ENCODE peak calls at places on chromosomes 16 and 17, in ten cellular contexts. E is substantia nigra, L is Calu3, D is cerebellar cortex, Y is T-helper 1 cell, I is NCI-H146, T is cardiac muscle cell, N is AG04449, O is SK-MEL-5, R is fibroblast of the aortic adventitia. M is an unnamed sample.

GRCh38 chr17:82909322-82909904 is 69.6 kb upstream of the ZNF750 start:
- DNase-seq in O (no peak), T (no peak), L (no peak), N (no peak), E (no peak), D (no peak), R (no peak), Y (no peak), I (no peak), M (no peak)

GRCh38 chr17:82384730-82385429 is 13.3 kb downstream of the UTS2R start:
- DNase-seq in Y (no peak), E (no peak), T (no peak), O (no peak), R (peak), N (no peak), I (peak), D (peak), L (peak), M (peak)

GRCh38 chr17:36816214-36816613 is 121.1 kb upstream of the LHX1 start:
- DNase-seq in N (no peak), Y (no peak), O (no peak), E (no peak), T (no peak), D (no peak), R (no peak), L (no peak), I (no peak), M (no peak)

GRCh38 chr16:47568355-47568754 is 107.2 kb downstream of the PHKB start:
- DNase-seq in T (no peak), L (no peak), I (no peak), Y (no peak), N (no peak), E (no peak), O (no peak), D (no peak), R (no peak), M (no peak)

GRCh38 chr16:31202402-31203385 is at the start of gene PYCARD:
- DNase-seq in R (no peak), T (peak), E (no peak), Y (peak), O (no peak), I (peak), L (peak), N (no peak), D (peak), M (no peak)

GRCh38 chr16:89062389-89063345 is 31.0 kb upstream of the ACSF3 start:
- DNase-seq in L (no peak), T (no peak), Y (no peak), N (no peak), R (no peak), E (no peak), I (no peak), O (no peak), D (no peak), M (no peak)

GRCh38 chr16:5010576-5011329 is 23.0 kb downstream of the NAGPA start:
- DNase-seq in D (no peak), O (no peak), E (no peak), L (no peak), T (no peak), Y (no peak), R (no peak), I (no peak), N (no peak), M (no peak)

GRCh38 chr16:28301154-28301553 is 8.8 kb downstream of the SBK1 start:
- DNase-seq in R (no peak), L (no peak), Y (no peak), O (no peak), I (no peak), T (no peak), N (no peak), E (no peak), D (no peak), M (no peak)

GRCh38 chr17:5198472-5198871 is 6.8 kb upstream of the ZNF594 start:
- DNase-seq in Y (no peak), R (no peak), D (no peak), O (no peak), E (no peak), L (no peak), N (no peak), T (no peak), I (no peak), M (no peak)

GRCh38 chr17:73365934-73366623 is 54.3 kb upstream of the CDC42EP4 start:
- DNase-seq in L (no peak), E (peak), O (no peak), N (no peak), D (peak), R (no peak), T (no peak), Y (no peak), I (no peak), M (no peak)

GRCh38 chr17:37521821-37522220 is 32.1 kb downstream of the DUSP14 start:
- DNase-seq in D (no peak), E (no peak), I (no peak), O (no peak), N (no peak), R (no peak), L (no peak), Y (no peak), T (no peak), M (no peak)

GRCh38 chr16:22296225-22297113 is 740 bp upstream of the POLR3E start:
- DNase-seq in L (no peak), O (no peak), Y (no peak), I (peak), E (no peak), N (no peak), R (peak), T (no peak), D (peak), M (no peak)

M was measured in NCI-H2029.